ENCODE peak calls at places on chromosomes 2 and 18, in ten cellular contexts. X is astrocyte of the spinal cord, C is GM06990, G is pancreas, U is right atrium auricular region, J is adrenal gland, M is BE2C, K is epithelial cell of esophagus, L is cardiac fibroblast, E is lower leg skin. N is an unnamed sample.

GRCh38 chr2:42092084-42092996 is 44.5 kb downstream of the PKDCC start:
- DNase-seq in X (no peak), C (no peak), G (peak; percentile 33), U (no peak), J (no peak), M (no peak), K (peak; percentile 29), L (peak; percentile 52), E (no peak), N (no peak)

GRCh38 chr2:61702088-61702467 is 151.8 kb downstream of the FAM161A start:
- DNase-seq in X (no peak), C (no peak), G (no peak), U (no peak), J (no peak), M (no peak), K (no peak), L (no peak), E (no peak), N (no peak)

GRCh38 chr2:65281626-65282351 is 54.2 kb downstream of the ACTR2 start:
- DNase-seq in X (no peak), C (no peak), G (peak; percentile 23), U (peak; percentile 49), J (no peak), M (no peak), K (no peak), L (peak; percentile 62), E (no peak), N (no peak)

GRCh38 chr18:5294618-5295230 is 802 bp downstream of the ZBTB14 start:
- DNase-seq in X (peak; percentile 61), C (peak; percentile 81), G (no peak), U (peak; percentile 65), J (peak; percentile 58), M (peak; percentile 26), K (peak; percentile 62), L (peak; percentile 56), E (peak; percentile 43), N (no peak)

GRCh38 chr2:42196403-42197267 is 27.5 kb downstream of the EML4 start:
- DNase-seq in X (peak; percentile 68), C (peak; percentile 6), G (peak; percentile 59), U (peak; percentile 66), J (peak; percentile 41), M (peak; percentile 79), K (peak; percentile 35), L (peak; percentile 63), E (peak; percentile 31), N (peak; percentile 33)

GRCh38 chr2:160352492-160352891 is 141.1 kb downstream of the RBMS1 start:
- DNase-seq in X (peak; percentile 45), C (no peak), G (no peak), U (no peak), J (no peak), M (no peak), K (peak; percentile 99), L (peak; percentile 72), E (no peak), N (no peak)

GRCh38 chr2:180202591-180202990 is 195.5 kb upstream of the CWC22 start:
- DNase-seq in X (peak; percentile 20), C (no peak), G (no peak), U (no peak), J (no peak), M (no peak), K (no peak), L (peak; percentile 5), E (no peak), N (no peak)

GRCh38 chr2:169717691-169718063 is 16.0 kb upstream of the KLHL23 start:
- DNase-seq in X (no peak), C (no peak), G (no peak), U (no peak), J (no peak), M (no peak), K (no peak), L (no peak), E (no peak), N (no peak)

GRCh38 chr2:174846941-174847938 is 83.0 kb upstream of the CHRNA1 start:
- DNase-seq in X (peak; percentile 86), C (no peak), G (no peak), U (no peak), J (peak; percentile 23), M (peak; percentile 62), K (peak; percentile 72), L (peak; percentile 94), E (no peak), N (peak; percentile 92)

GRCh38 chr2:163347982-163348842 is 387.6 kb downstream of the FIGN start:
- DNase-seq in X (peak; percentile 77), C (peak; percentile 29), G (peak; percentile 52), U (peak; percentile 91), J (peak; percentile 75), M (no peak), K (peak; percentile 73), L (peak; percentile 92), E (peak; percentile 23), N (peak; percentile 16)

GRCh38 chr2:112166801-112167499 is 28.8 kb downstream of the FBLN7 start:
- DNase-seq in X (no peak), C (no peak), G (no peak), U (no peak), J (no peak), M (no peak), K (peak; percentile 48), L (no peak), E (no peak), N (no peak)

GRCh38 chr18:58195278-58195721 is 151.3 kb downstream of the NEDD4L start:
- DNase-seq in X (no peak), C (peak; percentile 52), G (peak; percentile 52), U (no peak), J (no peak), M (no peak), K (peak; percentile 54), L (no peak), E (no peak), N (no peak)

GRCh38 chr2:149422337-149422990 is 92.1 kb downstream of the LYPD6 start:
- DNase-seq in X (peak; percentile 26), C (no peak), G (no peak), U (no peak), J (no peak), M (no peak), K (peak; percentile 64), L (peak; percentile 2), E (no peak), N (peak; percentile 10)

GRCh38 chr18:56615738-56616520 is 22.5 kb downstream of the TXNL1 start:
- DNase-seq in X (no peak), C (no peak), G (no peak), U (no peak), J (no peak), M (no peak), K (no peak), L (no peak), E (no peak), N (no peak)

GRCh38 chr2:98833917-98834263 is 102.1 kb downstream of the CRACDL start:
- DNase-seq in X (no peak), C (no peak), G (no peak), U (no peak), J (no peak), M (no peak), K (no peak), L (no peak), E (no peak), N (no peak)

GRCh38 chr2:98832172-98832571 is 101.2 kb upstream of the MGAT4A start:
- DNase-seq in X (no peak), C (no peak), G (no peak), U (no peak), J (no peak), M (no peak), K (no peak), L (no peak), E (no peak), N (no peak)

GRCh38 chr2:98833172-98833916 is 102.4 kb upstream of the MGAT4A start:
- DNase-seq in X (no peak), C (no peak), G (no peak), U (no peak), J (peak; percentile 56), M (no peak), K (no peak), L (peak; percentile 12), E (no peak), N (no peak)

GRCh38 chr2:98839292-98839691 is 96.7 kb downstream of the CRACDL start:
- DNase-seq in X (peak; percentile 45), C (no peak), G (no peak), U (no peak), J (no peak), M (no peak), K (no peak), L (peak; percentile 68), E (no peak), N (no peak)

GRCh38 chr2:98835831-98836385 is 100.1 kb downstream of the CRACDL start:
- DNase-seq in X (no peak), C (no peak), G (no peak), U (no peak), J (no peak), M (no peak), K (no peak), L (no peak), E (no peak), N (no peak)
- H3K4me3 ChIP-seq in X (no peak overlapping the region), C (no peak overlapping the region), G (no peak overlapping the region), U (no peak overlapping the region), J (no peak overlapping the region), M (no peak overlapping the region), K (no peak overlapping the region), L (no peak overlapping the region), E (no peak overlapping the region), N (no peak overlapping the region)

GRCh38 chr2:234603619-234604018 is 106.7 kb upstream of the ARL4C start:
- DNase-seq in X (no peak), C (no peak), G (no peak), U (no peak), J (no peak), M (no peak), K (no peak), L (no peak), E (no peak), N (no peak)
- TF ChIP-seq CTCF in X (no peak), C (no peak), G (no peak), U (no peak), J (no peak), M (no peak), K (no peak), L (no peak), E (no peak), N (no peak)

DNA sequence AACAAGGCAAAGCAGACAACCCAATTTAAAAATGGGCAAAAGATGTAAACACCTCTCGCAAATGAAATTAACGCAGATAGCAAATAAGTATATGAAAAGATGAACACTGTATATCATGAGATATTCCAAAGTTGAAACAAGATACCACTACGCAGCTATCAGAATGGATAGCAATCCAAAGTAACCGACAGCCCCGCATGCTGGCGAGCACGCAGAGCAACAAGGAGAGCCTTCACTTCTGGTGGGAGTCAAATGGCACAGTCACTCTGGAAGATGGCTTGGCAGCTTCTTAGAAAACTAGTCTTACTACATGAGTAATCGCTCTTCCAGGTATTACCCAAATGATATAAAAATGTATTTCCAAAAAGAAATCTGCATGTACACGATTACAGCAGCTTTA is 1.4 kb downstream of the NDUFA10 start:
- DNase-seq in X (no peak), C (no peak), G (no peak), U (no peak), J (no peak), M (no peak), K (no peak), L (no peak), E (no peak), N (no peak)
- H3K4me3 ChIP-seq in X (no peak overlapping the region), C (peak overlapping the region; percentile 90), G (peak overlapping the region; percentile 86), U (no peak overlapping the region), J (no peak overlapping the region), M (peak overlapping the region; percentile 95), K (peak overlapping the region; percentile 84), L (no peak overlapping the region), E (no peak overlapping the region), N (peak overlapping the region; percentile 90)

DNA sequence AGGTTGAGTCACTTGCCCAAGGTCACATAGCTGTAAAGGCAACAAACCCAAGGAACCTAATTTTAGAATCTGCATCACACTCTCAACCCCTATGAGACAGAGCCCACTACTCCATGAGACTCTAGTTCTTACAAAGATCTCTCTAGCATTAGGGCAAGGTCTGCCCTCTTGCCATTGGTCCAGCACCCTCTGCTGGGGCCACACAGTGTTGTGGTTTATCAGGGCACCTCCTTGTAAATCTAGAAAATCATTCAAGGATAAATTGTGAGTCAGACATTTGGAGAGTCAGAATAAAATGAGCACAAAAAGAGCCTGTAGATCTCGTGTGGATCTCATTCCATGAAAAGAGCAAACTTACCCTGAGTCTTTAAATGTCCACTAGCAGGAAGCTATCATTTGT is 91.2 kb downstream of the SLC8A1 start:
- DNase-seq in X (no peak), C (no peak), G (no peak), U (no peak), J (peak; percentile 70), M (no peak), K (peak; percentile 26), L (no peak), E (no peak), N (no peak)
- TF ChIP-seq CTCF in X (no peak), C (no peak), G (no peak), U (no peak), J (peak; percentile 19), M (no peak), K (no peak), L (no peak), E (no peak), N (no peak)